ENCODE peak calls at places on chromosome 1, in four cellular contexts. R, Q, D and T are unnamed samples.

GRCh38 chr1:78958711-78959110 is 47.8 kb downstream of the ADGRL4 start:
- DNase-seq in Q (no peak), D (no peak), R (no peak), T (no peak)

GRCh38 chr1:67431869-67432578 is 1.8 kb upstream of the SERBP1 start:
- DNase-seq in D (no peak), R (no peak), Q (no peak), T (no peak)

GRCh38 chr1:40017951-40018575 is 22.5 kb upstream of the CAP1 start:
- DNase-seq in D (no peak), Q (no peak), R (no peak), T (no peak)

GRCh38 chr1:52203935-52204625 is 62.2 kb downstream of the ZFYVE9 start:
- DNase-seq in R (no peak), Q (no peak), D (no peak), T (no peak)

GRCh38 chr1:25431495-25432363 is 1.0 kb downstream of the MACO1 start:
- DNase-seq in R (no peak), Q (no peak), D (peak), T (no peak)

GRCh38 chr1:30654188-30654587 is 69.2 kb downstream of the MATN1 start:
- DNase-seq in D (no peak), R (no peak), Q (no peak), T (no peak)

GRCh38 chr1:230066036-230066435 is 1.0 kb upstream of the GALNT2 start:
- DNase-seq in R (peak), D (no peak), Q (no peak), T (no peak)

GRCh38 chr1:178941849-178942248 is 71.0 kb upstream of the ANGPTL1 start:
- DNase-seq in Q (no peak), R (peak), D (no peak), T (no peak)

GRCh38 chr1:55584521-55585401 is 369.6 kb upstream of the USP24 start:
- DNase-seq in Q (no peak), R (no peak), D (peak), T (no peak)

GRCh38 chr1:94729287-94729686 is 90.9 kb upstream of the SLC44A3 start:
- DNase-seq in D (peak), Q (no peak), R (no peak), T (no peak)

GRCh38 chr1:15523104-15523921 is 702 bp downstream of the CASP9 start:
- DNase-seq in D (peak), Q (no peak), R (no peak), T (no peak)

GRCh38 chr1:86423873-86424272 is at the start of gene CLCA2:
- DNase-seq in D (no peak), Q (no peak), R (no peak), T (no peak)

GRCh38 chr1:44294588-44295007 is 60.5 kb downstream of the ERI3 start:
- DNase-seq in Q (peak), R (no peak), D (no peak), T (no peak)

GRCh38 chr1:43936470-43937151 is 3.0 kb downstream of the ARTN start:
- DNase-seq in D (peak), R (no peak), Q (peak), T (peak)

GRCh38 chr1:12537906-12538461 is 80.0 kb downstream of the DHRS3 start:
- DNase-seq in R (no peak), D (no peak), Q (no peak), T (no peak)

GRCh38 chr1:12539320-12539704 is 78.7 kb downstream of the DHRS3 start:
- DNase-seq in D (no peak), R (no peak), Q (no peak), T (no peak)

GRCh38 chr1:12540580-12541273 is 77.3 kb downstream of the DHRS3 start:
- DNase-seq in Q (no peak), R (no peak), D (no peak), T (no peak)

GRCh38 chr1:12541274-12542137 is 76.5 kb downstream of the DHRS3 start:
- DNase-seq in Q (no peak), D (no peak), R (no peak), T (no peak)

GRCh38 chr1:12539705-12540579 is 78.1 kb downstream of the DHRS3 start:
- DNase-seq in Q (no peak), D (no peak), R (no peak), T (peak)
- TF ChIP-seq CTCF in Q (no peak), D (no peak), R (no peak), T (no peak)

DNA sequence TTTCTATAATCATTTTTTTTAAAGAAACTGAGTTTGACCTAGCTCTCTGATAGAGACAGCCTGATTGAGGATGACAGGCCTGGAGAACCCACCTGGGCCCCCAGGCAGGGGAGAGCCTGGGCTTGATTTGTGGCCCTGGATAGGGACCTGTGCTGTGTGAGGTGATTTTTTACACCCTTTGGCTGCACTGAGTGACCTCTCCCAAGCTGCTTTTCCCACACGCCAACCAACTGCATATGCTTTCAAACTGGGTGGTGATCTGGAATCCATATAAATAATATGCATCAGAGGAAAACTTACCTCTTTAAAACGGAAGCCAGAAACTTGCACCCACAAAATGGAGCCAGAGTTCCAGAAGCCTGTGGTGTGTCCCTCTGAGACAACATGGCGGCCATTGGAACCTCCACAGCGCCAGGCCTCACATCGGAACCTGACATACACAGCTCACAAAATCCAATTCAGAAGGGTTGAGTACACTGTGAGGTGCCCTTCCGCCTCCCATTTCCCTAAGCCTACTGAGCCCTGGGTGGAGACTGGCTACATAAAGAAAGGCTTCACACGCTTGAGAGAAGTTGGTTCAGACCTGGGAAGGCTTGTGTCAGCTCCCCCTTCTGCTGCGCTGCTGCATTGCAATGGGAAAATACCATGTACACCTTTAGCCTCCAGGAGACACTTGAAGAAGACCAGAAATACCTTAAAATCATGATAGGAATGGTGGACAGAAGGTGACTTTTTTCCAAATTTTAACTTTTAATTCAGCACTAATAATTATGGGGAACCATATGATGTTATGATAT is 160.7 kb downstream of the HHIPL2 start:
- DNase-seq in D (peak), Q (peak), R (no peak), T (no peak)
- TF ChIP-seq CTCF in D (peak), Q (no peak), R (no peak), T (peak)

GRCh38 chr1:18511469-18511997 is 30.8 kb downstream of the KLHDC7A start:
- DNase-seq in Q (no peak), D (no peak), R (no peak), T (no peak)
- TF ChIP-seq CTCF in Q (no peak), D (peak), R (no peak), T (no peak)

GRCh38 chr1:240190881-240191385 is 99.2 kb downstream of the FMN2 start:
- DNase-seq in R (no peak), Q (no peak), D (peak), T (no peak)
- TF ChIP-seq CTCF in R (no peak), Q (peak), D (peak), T (peak)

DNA sequence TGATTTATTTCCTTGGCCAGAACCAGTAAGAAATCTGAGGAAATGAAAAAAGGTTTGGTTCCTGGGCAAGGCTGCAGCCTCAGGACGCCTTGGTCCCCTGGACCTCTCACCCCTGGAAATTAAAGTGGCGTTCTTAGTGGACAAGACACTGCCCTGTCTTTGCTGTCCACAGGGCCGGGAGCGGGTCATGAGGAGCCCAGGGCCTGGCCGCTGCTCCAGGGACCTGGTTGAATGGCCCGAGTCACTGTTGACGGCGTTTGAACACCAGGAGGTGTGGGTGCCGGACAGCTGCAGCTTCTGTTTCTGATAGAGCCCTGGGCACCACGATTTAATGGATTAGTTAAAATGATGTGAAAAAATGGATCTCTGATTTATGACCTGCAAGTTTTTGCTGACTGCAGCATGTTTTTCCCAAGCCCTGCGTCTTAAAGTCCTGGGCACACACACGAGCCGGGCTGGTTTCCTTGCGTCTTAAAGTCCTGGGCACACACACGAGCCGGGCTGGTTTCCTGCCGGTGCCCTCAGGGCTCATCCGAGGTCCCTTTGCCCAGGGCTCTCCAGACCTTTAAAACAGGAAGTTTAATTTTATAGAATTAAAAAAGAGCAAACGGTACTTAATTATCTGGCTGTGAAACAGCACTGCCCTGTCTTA is 74.1 kb upstream of the ACTRT2 start:
- DNase-seq in R (no peak), Q (no peak), D (no peak), T (no peak)
- TF ChIP-seq CTCF in R (no peak), Q (no peak), D (no peak), T (no peak)

GRCh38 chr1:93177991-93178390 is 2.2 kb downstream of the TMED5 start:
- DNase-seq in D (peak), Q (no peak), R (no peak), T (no peak)

GRCh38 chr1:93180723-93181613 is at the start of gene CCDC18:
- DNase-seq in D (peak), Q (peak), R (no peak), T (no peak)

GRCh38 chr1:93178418-93178817 is 1.8 kb downstream of the TMED5 start:
- DNase-seq in D (no peak), Q (no peak), R (no peak), T (no peak)

DNA sequence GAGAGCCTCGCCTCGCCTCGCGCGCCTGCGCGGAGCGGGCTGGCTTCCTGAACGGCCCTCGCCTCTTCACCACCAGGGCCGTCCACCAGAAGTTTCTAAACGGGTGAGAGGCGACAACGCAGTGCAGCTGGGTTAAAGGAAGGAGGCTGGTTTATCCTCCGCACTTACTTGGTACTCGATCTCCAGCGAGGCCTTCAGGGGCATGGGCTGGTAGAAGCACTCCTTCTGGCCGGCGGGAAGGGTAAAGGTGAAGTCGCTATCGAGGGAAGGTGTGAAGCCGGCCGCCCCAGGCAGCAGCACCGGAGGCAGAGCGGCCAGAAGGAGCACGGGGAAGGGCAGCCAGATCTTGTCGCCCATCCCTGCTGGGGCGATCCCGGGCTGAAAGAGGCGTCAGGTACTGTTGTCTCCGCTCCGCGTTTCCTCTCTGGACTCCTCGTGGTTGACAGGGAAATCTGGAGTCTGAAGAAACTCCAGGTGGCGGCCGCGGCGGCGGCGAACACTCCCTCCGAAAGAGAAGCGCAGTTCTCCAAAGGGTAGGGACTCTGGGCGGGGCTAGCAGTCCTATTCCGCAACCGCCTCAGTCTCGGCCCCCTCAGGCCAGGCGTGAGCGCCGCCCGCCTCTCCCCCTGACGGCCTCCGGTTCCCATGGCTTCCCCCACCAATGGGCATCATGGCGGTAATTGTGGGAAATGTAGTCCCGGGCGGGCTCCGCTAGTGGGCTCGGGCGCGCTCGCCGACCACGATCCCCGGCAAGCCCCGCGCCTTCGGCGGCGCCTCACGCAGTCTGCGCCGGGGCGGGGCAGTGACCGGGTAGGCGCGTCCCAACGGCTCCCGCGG is at the start of gene TMED5:
- DNase-seq in D (peak), R (peak), Q (peak), T (peak)
- TF ChIP-seq CTCF in D (no peak), R (peak), Q (no peak), T (peak)

DNA sequence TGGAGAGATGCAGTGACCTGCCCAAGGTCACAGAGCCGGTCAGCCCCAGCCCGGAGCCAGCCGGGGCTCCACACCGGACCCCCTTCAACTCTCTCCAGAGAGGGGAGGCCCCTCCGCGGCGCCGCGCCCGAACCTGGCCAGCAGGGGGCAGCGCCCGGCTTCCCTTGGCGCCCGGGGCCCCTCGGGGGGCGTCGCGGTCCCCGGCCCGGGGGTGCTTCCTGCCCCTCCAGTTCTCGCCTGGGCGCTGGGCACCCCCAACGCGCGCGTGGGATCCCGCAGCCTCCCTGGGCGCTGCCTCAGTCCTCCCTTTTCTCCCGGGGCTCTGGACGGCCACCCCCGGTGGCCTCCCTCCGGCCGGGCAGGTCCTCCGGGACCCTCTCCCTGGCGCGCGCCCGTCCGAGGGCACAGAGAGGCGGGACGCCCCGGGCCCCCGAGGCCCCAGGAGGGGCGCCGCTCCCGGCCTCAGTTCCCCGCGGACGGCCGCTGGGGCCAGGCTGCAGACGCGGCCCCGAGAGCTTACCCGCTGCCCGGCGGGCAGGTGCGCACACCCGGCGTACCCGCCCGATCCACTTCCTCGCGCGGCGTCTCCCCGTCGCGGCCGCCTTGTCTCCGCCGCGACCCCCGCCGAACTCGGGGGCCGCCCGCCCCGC is 406 bp downstream of the HTR1D start:
- DNase-seq in R (peak), Q (peak), D (no peak), T (peak)
- TF ChIP-seq CTCF in R (peak), Q (peak), D (peak), T (peak)